ENCODE peak calls at places on chromosomes 12 and 14, in six cellular contexts. O is non-pigmented ciliary epithelial cell, E is memory B cell, T is Calu3, Z is cardiac fibroblast, N is T-cell. D is an unnamed sample.

GRCh38 chr14:85416771-85417170 is 113.2 kb upstream of the FLRT2 start:
- DNase-seq in O (peak; percentile 74), N (no peak), E (no peak), T (no peak), Z (peak; percentile 91), D (no peak)

GRCh38 chr14:103313704-103314103 is 20.3 kb upstream of the EIF5 start:
- DNase-seq in E (no peak), O (no peak), Z (peak; percentile 82), N (no peak), T (no peak), D (no peak)

GRCh38 chr12:126708492-126708896 is 1558.5 kb upstream of the TMEM132C start:
- DNase-seq in T (no peak), E (no peak), N (no peak), Z (peak; percentile 68), O (peak; percentile 2), D (no peak)

GRCh38 chr12:111673503-111673902 is 12.3 kb downstream of the BRAP start:
- DNase-seq in T (peak; percentile 23), O (no peak), N (no peak), E (no peak), Z (peak; percentile 59), D (no peak)

GRCh38 chr12:110012137-110012536 is 12.9 kb downstream of the ANKRD13A start:
- DNase-seq in Z (peak; percentile 27), N (no peak), O (no peak), E (peak; percentile 84), T (peak; percentile 34), D (peak; percentile 90)

GRCh38 chr12:17416748-17417147 is 673.2 kb downstream of the RERGL start:
- DNase-seq in E (no peak), O (no peak), Z (no peak), N (no peak), T (no peak), D (no peak)

GRCh38 chr12:39764944-39765560 is 145.4 kb upstream of the ABCD2 start:
- DNase-seq in Z (peak; percentile 71), T (peak; percentile 3), N (no peak), E (no peak), O (peak; percentile 17), D (peak; percentile 8)

GRCh38 chr14:102910442-102910841 is 12.0 kb upstream of the AMN start:
- DNase-seq in T (no peak), E (no peak), N (no peak), Z (no peak), O (no peak), D (no peak)

GRCh38 chr12:51217968-51218606 is at the start of gene POU6F1:
- DNase-seq in T (peak; percentile 65), O (peak; percentile 26), E (peak; percentile 68), Z (peak; percentile 77), N (peak; percentile 62), D (peak; percentile 71)

GRCh38 chr14:75967866-75968265 is 13.9 kb downstream of the TGFB3 start:
- DNase-seq in O (no peak), T (no peak), N (no peak), Z (no peak), E (no peak), D (no peak)

GRCh38 chr14:51304428-51304827 is 64.4 kb downstream of the TMX1 start:
- DNase-seq in Z (peak; percentile 86), O (no peak), E (no peak), N (no peak), T (no peak), D (no peak)

GRCh38 chr12:124153396-124153795 is 141.5 kb upstream of the RFLNA start:
- DNase-seq in N (no peak), E (no peak), O (no peak), T (no peak), Z (no peak), D (no peak)

GRCh38 chr12:31574803-31575573 is 15.9 kb downstream of the DENND5B start:
- DNase-seq in E (no peak), Z (peak; percentile 65), N (no peak), T (no peak), O (no peak), D (no peak)

GRCh38 chr12:132602578-132603239 is 7.7 kb downstream of the LRCOL1 start:
- DNase-seq in N (no peak), O (no peak), E (no peak), Z (no peak), T (no peak), D (no peak)

GRCh38 chr12:92735131-92735721 is 32.4 kb downstream of the PLEKHG7 start:
- DNase-seq in N (no peak), Z (peak; percentile 91), E (no peak), T (peak; percentile 56), O (peak; percentile 64), D (no peak)

GRCh38 chr12:88399811-88400210 is 180.5 kb downstream of the KITLG start:
- DNase-seq in E (no peak), Z (no peak), N (no peak), O (no peak), T (no peak), D (no peak)

GRCh38 chr14:92890830-92891598 is 31.9 kb upstream of the CHGA start:
- DNase-seq in Z (no peak), N (no peak), O (no peak), E (no peak), T (peak; percentile 20), D (no peak)

GRCh38 chr14:54348001-54348611 is 48.7 kb upstream of the CDKN3 start:
- DNase-seq in Z (peak; percentile 73), N (no peak), O (no peak), E (peak; percentile 30), T (peak; percentile 46), D (peak; percentile 15)

GRCh38 chr12:102689701-102690100 is 209.3 kb upstream of the IGF1 start:
- DNase-seq in N (no peak), T (no peak), Z (no peak), O (no peak), E (no peak), D (no peak)

GRCh38 chr12:119693006-119693405 is 25.1 kb downstream of the PRKAB1 start:
- DNase-seq in N (no peak), Z (peak; percentile 77), T (peak; percentile 41), E (no peak), O (peak; percentile 19), D (no peak)

GRCh38 chr14:53900499-53900898 is 56.1 kb downstream of the BMP4 start:
- DNase-seq in T (no peak), E (no peak), Z (no peak), O (no peak), N (no peak), D (no peak)

GRCh38 chr12:27602516-27602915 is 78.5 kb downstream of the PPFIBP1 start:
- DNase-seq in O (no peak), N (no peak), T (no peak), Z (no peak), E (no peak), D (no peak)

GRCh38 chr12:84920331-84920730 is 7.7 kb upstream of the SLC6A15 start:
- DNase-seq in E (no peak), O (peak; percentile 52), T (no peak), N (no peak), Z (peak; percentile 71), D (no peak)

GRCh38 chr12:123269980-123270379 is 1.7 kb downstream of the CDK2AP1 start:
- DNase-seq in E (no peak), O (no peak), N (no peak), T (peak; percentile 30), Z (no peak), D (peak; percentile 15)

GRCh38 chr12:120121766-120122293 is 5.3 kb upstream of the RAB35 start:
- DNase-seq in N (no peak), O (no peak), T (no peak), Z (no peak), E (no peak), D (no peak)

GRCh38 chr12:3882896-3883564 is 9.8 kb upstream of the PARP11 start:
- DNase-seq in O (peak; percentile 2), N (no peak), T (no peak), Z (peak; percentile 29), E (no peak), D (no peak)

GRCh38 chr12:40336573-40337199 is 111.9 kb downstream of the LRRK2 start:
- DNase-seq in O (no peak), E (no peak), Z (peak; percentile 41), T (peak; percentile 1), N (no peak), D (no peak)

GRCh38 chr12:66129934-66130266 is 650 bp downstream of the LLPH start:
- DNase-seq in T (no peak), E (no peak), O (no peak), N (no peak), Z (no peak), D (no peak)

GRCh38 chr14:44962573-44963528 is 861 bp downstream of the TOGARAM1 start:
- DNase-seq in E (peak; percentile 24), N (no peak), Z (peak; percentile 54), T (peak; percentile 38), O (no peak), D (no peak)

D was measured in naive B cell.